ENCODE peak calls at places on chromosomes 1 and 21, in six cellular contexts. B is lung, U is mammary epithelial cell, M is heart right ventricle, H is HCT116, I is fibroblast of lung. Q is an unnamed sample.

GRCh38 chr1:171226757-171227370 is 21.4 kb upstream of the FMO1 start:
- DNase-seq in B (peak), U (peak), M (no peak), H (peak), I (peak), Q (no peak)

GRCh38 chr1:70441392-70442035 is 30.4 kb downstream of the CTH start:
- DNase-seq in B (no peak), U (no peak), M (no peak), H (no peak), I (no peak), Q (no peak)

GRCh38 chr1:932776-933602 is 9.3 kb downstream of the SAMD11 start:
- DNase-seq in B (peak), U (no peak), M (no peak), H (no peak), I (no peak), Q (no peak)

GRCh38 chr1:22408180-22408579 is 43.5 kb upstream of the ZBTB40 start:
- DNase-seq in B (no peak), U (no peak), M (no peak), H (no peak), I (no peak), Q (no peak)

GRCh38 chr1:206507395-206508129 is at the start of gene RASSF5:
- DNase-seq in B (peak), U (peak), M (peak), H (no peak), I (peak), Q (peak)

GRCh38 chr21:17050646-17051045 is 462.2 kb upstream of the CXADR start:
- DNase-seq in B (no peak), U (no peak), M (no peak), H (no peak), I (peak), Q (no peak)

GRCh38 chr1:63322944-63323865 is 838 bp downstream of the FOXD3 start:
- DNase-seq in B (no peak), U (peak), M (no peak), H (no peak), I (no peak), Q (no peak)

GRCh38 chr1:6243993-6244392 is at the start of gene HES3:
- DNase-seq in B (no peak), U (no peak), M (no peak), H (no peak), I (no peak), Q (no peak)

GRCh38 chr1:114216431-114217173 is 62.9 kb upstream of the SYT6 start:
- DNase-seq in B (no peak), U (no peak), M (no peak), H (no peak), I (no peak), Q (no peak)

GRCh38 chr1:68433386-68433785 is 16.4 kb downstream of the RPE65 start:
- DNase-seq in B (no peak), U (no peak), M (no peak), H (no peak), I (peak), Q (no peak)

GRCh38 chr21:46661211-46661625 is 25.7 kb downstream of the PRMT2 start:
- DNase-seq in B (peak), U (peak), M (peak), H (no peak), I (peak), Q (peak)

GRCh38 chr21:38820471-38821239 is 14.9 kb downstream of the ETS2 start:
- DNase-seq in B (peak), U (no peak), M (no peak), H (no peak), I (no peak), Q (no peak)

GRCh38 chr1:31981976-31982375 is 31.7 kb upstream of the KHDRBS1 start:
- DNase-seq in B (no peak), U (no peak), M (no peak), H (no peak), I (no peak), Q (no peak)

GRCh38 chr1:79912813-79913212 is 906.3 kb upstream of the ADGRL4 start:
- DNase-seq in B (no peak), U (no peak), M (no peak), H (no peak), I (no peak), Q (no peak)

GRCh38 chr1:19360026-19360813 is 48.1 kb downstream of the SLC66A1 start:
- DNase-seq in B (no peak), U (no peak), M (no peak), H (no peak), I (no peak), Q (no peak)

GRCh38 chr21:29303301-29303700 is 4.6 kb downstream of the BACH1 start:
- DNase-seq in B (no peak), U (no peak), M (no peak), H (no peak), I (no peak), Q (no peak)
- H3K4me3 ChIP-seq in B (no peak), U (no peak), M (no peak), H (no peak), I (peak), Q (no peak)

GRCh38 chr1:85189120-85189519 is 11.7 kb downstream of the SYDE2 start:
- DNase-seq in B (no peak), U (no peak), M (no peak), H (no peak), I (no peak), Q (no peak)
- H3K27ac ChIP-seq in B (no peak), U (no peak), M (no peak), H (no peak), I (no peak), Q (no peak)

DNA sequence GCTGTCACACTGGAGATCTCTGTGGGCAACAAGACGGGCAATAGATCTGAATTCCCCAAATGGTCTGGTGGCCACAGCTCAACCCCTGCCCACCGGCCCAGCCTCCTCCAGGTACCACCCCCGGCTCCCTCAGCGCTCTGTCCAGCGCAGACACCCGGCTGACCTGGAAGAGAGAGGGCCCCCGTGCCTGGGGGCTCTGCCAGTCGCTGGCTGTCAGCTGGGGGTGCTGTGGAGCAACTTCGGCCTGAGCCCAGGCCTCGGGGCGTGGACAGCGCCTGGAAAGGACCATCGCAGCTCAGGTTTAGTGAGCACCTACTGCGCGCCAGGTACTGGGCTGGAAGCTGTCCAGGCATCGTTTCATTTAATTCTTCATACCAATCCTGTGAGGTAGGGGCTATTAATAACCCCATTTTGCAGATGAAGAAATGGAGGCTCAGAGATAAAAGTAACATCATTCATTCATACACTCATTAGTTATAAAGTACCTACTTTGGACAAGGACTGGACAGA is 51.0 kb downstream of the AHDC1 start:
- DNase-seq in B (no peak), U (no peak), M (no peak), H (no peak), I (no peak), Q (no peak)
- TF ChIP-seq CTCF in B (no peak), U (peak), M (no peak), H (peak), I (no peak), Q (no peak)

DNA sequence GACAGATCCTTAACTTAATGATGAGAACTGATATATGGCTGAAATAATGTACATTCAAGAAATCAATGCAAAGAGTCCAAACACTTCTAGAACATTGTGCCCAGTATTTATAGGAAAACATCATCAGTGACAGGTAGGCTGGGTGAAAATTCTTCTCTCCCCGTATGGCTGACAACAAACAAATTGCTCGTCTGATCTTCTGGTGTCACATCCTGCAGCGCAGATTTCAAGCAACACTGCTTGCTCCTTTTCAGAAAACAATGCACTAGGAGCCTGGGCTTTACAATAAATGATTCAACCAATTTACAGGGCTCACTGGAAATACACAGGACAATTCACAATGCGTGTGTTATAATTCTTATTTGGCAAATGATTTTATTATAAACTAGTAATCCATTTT is 185.3 kb downstream of the RERE start:
- DNase-seq in B (no peak), U (no peak), M (no peak), H (no peak), I (no peak), Q (no peak)
- H3K4me3 ChIP-seq in B (no peak), U (no peak), M (no peak), H (no peak), I (no peak), Q (no peak)

GRCh38 chr1:17229379-17229778 is 19.5 kb upstream of the PADI3 start:
- DNase-seq in B (no peak), U (peak), M (no peak), H (no peak), I (no peak), Q (no peak)
- H3K27ac ChIP-seq in B (no peak), U (no peak), M (no peak), H (no peak), I (no peak), Q (no peak)